ENCODE peak calls at places on chromosomes 5 and 9, in ten cellular contexts. S is kidney tubule cell; M is NCI-H69; O is stimulated activated CD8-positive, alpha-beta memory T cell treated with anti-CD3 and anti-CD28 coated beads, Interleukin-4, amount 100 ng/mL, for 1 hour; V is activated naive CD4-positive, alpha-beta T cell treated with anti-CD3 and anti-CD28 coated beads, Interleukin-2, amount 10 ng/mL, durations not matched to agents 7 days and 5 days; X is NCI-H510A treated with DMSO at 0.1 percent for 48 hours; U is stimulated activated CD4-positive, alpha-beta T cell treated with anti-CD3 and anti-CD28 coated beads, Interleukin-12 subunit alpha, Interleukin-12 subunit beta, amount 100 ng/mL, for 24 hours; L is NCI-H774; H is HCT116; J is naive B cell. P is an unnamed sample.

GRCh38 chr9:17222932-17223331 is 88.1 kb downstream of the CNTLN start:
- DNase-seq in S (no peak), M (no peak), O (no peak), V (no peak), X (no peak), U (no peak), L (no peak), H (no peak), J (no peak), P (no peak)

GRCh38 chr9:124282442-124283231 is 24.9 kb downstream of the NEK6 start:
- DNase-seq in S (peak), M (no peak), O (no peak), V (no peak), X (no peak), U (no peak), L (no peak), H (no peak), J (no peak), P (no peak)

GRCh38 chr5:154205441-154206117 is 15.0 kb downstream of the GALNT10 start:
- DNase-seq in S (no peak), M (no peak), O (no peak), V (no peak), X (no peak), U (no peak), L (no peak), H (no peak), J (no peak), P (no peak)

GRCh38 chr9:33289501-33289900 is 815 bp upstream of the NFX1 start:
- DNase-seq in S (no peak), M (peak), O (no peak), V (peak), X (no peak), U (no peak), L (no peak), H (no peak), J (no peak), P (no peak)

GRCh38 chr5:148569948-148570347 is 84.4 kb downstream of the HTR4 start:
- DNase-seq in S (no peak), M (peak), O (no peak), V (no peak), X (no peak), U (no peak), L (no peak), H (no peak), J (no peak), P (no peak)

GRCh38 chr5:154542000-154542399 is 64.0 kb upstream of the HAND1 start:
- DNase-seq in S (no peak), M (no peak), O (no peak), V (no peak), X (no peak), U (no peak), L (no peak), H (no peak), J (no peak), P (no peak)

GRCh38 chr5:56270058-56270457 is 36.9 kb upstream of the ANKRD55 start:
- DNase-seq in S (peak), M (peak), O (no peak), V (no peak), X (no peak), U (no peak), L (no peak), H (no peak), J (peak), P (no peak)

GRCh38 chr5:116135344-116135743 is 50.5 kb downstream of the COMMD10 start:
- DNase-seq in S (no peak), M (no peak), O (no peak), V (peak), X (no peak), U (no peak), L (no peak), H (no peak), J (peak), P (no peak)

GRCh38 chr9:108704156-108704852 is 151.5 kb downstream of the ACTL7B start:
- DNase-seq in S (no peak), M (no peak), O (no peak), V (no peak), X (no peak), U (no peak), L (no peak), H (no peak), J (no peak), P (no peak)

GRCh38 chr5:10707198-10708187 is 53.5 kb downstream of the DAP start:
- DNase-seq in S (peak), M (no peak), O (no peak), V (no peak), X (no peak), U (no peak), L (no peak), H (no peak), J (no peak), P (no peak)

GRCh38 chr5:140607031-140607430 is 25.9 kb downstream of the CD14 start:
- DNase-seq in S (no peak), M (no peak), O (no peak), V (no peak), X (no peak), U (no peak), L (no peak), H (no peak), J (no peak), P (no peak)

GRCh38 chr9:135294826-135295225 is 184.8 kb upstream of the PPP1R26 start:
- DNase-seq in S (peak), M (peak), O (no peak), V (no peak), X (no peak), U (no peak), L (no peak), H (peak), J (no peak), P (no peak)

GRCh38 chr5:137398175-137398574 is 101.0 kb downstream of the SPOCK1 start:
- DNase-seq in S (no peak), M (peak), O (no peak), V (no peak), X (no peak), U (no peak), L (no peak), H (no peak), J (no peak), P (no peak)

GRCh38 chr5:6379246-6379645 is 899 bp upstream of the MED10 start:
- DNase-seq in S (no peak), M (no peak), O (no peak), V (no peak), X (no peak), U (no peak), L (no peak), H (no peak), J (no peak), P (no peak)

GRCh38 chr9:129567329-129567728 is 53.6 kb downstream of the C9orf50 start:
- DNase-seq in S (no peak), M (no peak), O (no peak), V (no peak), X (no peak), U (no peak), L (no peak), H (no peak), J (no peak), P (no peak)

GRCh38 chr5:43171926-43172325 is 20.1 kb upstream of the NIM1K start:
- DNase-seq in S (peak), M (no peak), O (no peak), V (no peak), X (no peak), U (no peak), L (no peak), H (no peak), J (no peak), P (no peak)

GRCh38 chr9:71741841-71742648 is 26.3 kb downstream of the CEMIP2 start:
- DNase-seq in S (no peak), M (no peak), O (no peak), V (no peak), X (no peak), U (no peak), L (no peak), H (no peak), J (no peak), P (no peak)

GRCh38 chr5:136007271-136007670 is 21.5 kb upstream of the TGFBI start:
- DNase-seq in S (no peak), M (no peak), O (no peak), V (no peak), X (no peak), U (no peak), L (no peak), H (no peak), J (no peak), P (no peak)

GRCh38 chr9:135403733-135404450 is 75.7 kb upstream of the PPP1R26 start:
- DNase-seq in S (no peak), M (peak), O (no peak), V (no peak), X (no peak), U (no peak), L (no peak), H (no peak), J (no peak), P (no peak)

P was measured in astrocyte of the cerebellum.